ENCODE peak calls at places on chromosomes 1 and 21, in ten cellular contexts. B is islet precursor cell; L is GM13976; D is naive thymus-derived CD8-positive, alpha-beta T cell; O is activated T-cell treated with anti-CD3 and anti-CD28 coated beads for 24 hours; A is NCI-H446 treated with DMSO at 0.1 percent for 48 hours; N is cerebellum; Y is fibroblast of gingiva; T is Caki2; R is left colon. X is an unnamed sample.

GRCh38 chr1:52771384-52771783 is 45.1 kb downstream of the ZYG11B start:
- DNase-seq in B (no peak), L (no peak), D (no peak), O (no peak), A (no peak), N (no peak), Y (no peak), T (no peak), R (no peak), X (no peak)

GRCh38 chr21:42093991-42094417 is 22.9 kb downstream of the UMODL1 start:
- DNase-seq in B (peak; percentile 76), L (no peak), D (no peak), O (no peak), A (peak; percentile 98), N (peak; percentile 93), Y (peak; percentile 82), T (peak; percentile 96), R (no peak), X (no peak)

GRCh38 chr1:109643385-109644230 is 12.3 kb upstream of the GSTM4 start:
- DNase-seq in B (peak; percentile 90), L (peak; percentile 90), D (peak; percentile 81), O (peak; percentile 81), A (peak; percentile 32), N (peak; percentile 57), Y (peak; percentile 45), T (no peak), R (peak; percentile 78), X (peak; percentile 96)

GRCh38 chr1:208581252-208581651 is 337.1 kb upstream of the PLXNA2 start:
- DNase-seq in B (no peak), L (no peak), D (no peak), O (no peak), A (no peak), N (peak; percentile 17), Y (no peak), T (no peak), R (no peak), X (no peak)

GRCh38 chr1:177912991-177913390 is 56.9 kb downstream of the SEC16B start:
- DNase-seq in B (no peak), L (no peak), D (no peak), O (no peak), A (no peak), N (no peak), Y (no peak), T (no peak), R (peak; percentile 71), X (no peak)

GRCh38 chr1:150976879-150977694 is 2.5 kb upstream of the CERS2 start:
- DNase-seq in B (peak; percentile 87), L (no peak), D (peak; percentile 62), O (peak; percentile 61), A (no peak), N (no peak), Y (peak; percentile 69), T (peak; percentile 90), R (peak; percentile 94), X (peak; percentile 97)

GRCh38 chr1:168422203-168422848 is 121.5 kb downstream of the XCL2 start:
- DNase-seq in B (no peak), L (no peak), D (no peak), O (no peak), A (no peak), N (no peak), Y (no peak), T (no peak), R (no peak), X (no peak)

GRCh38 chr1:234781241-234782056 is 171.5 kb upstream of the IRF2BP2 start:
- DNase-seq in B (peak; percentile 58), L (no peak), D (no peak), O (no peak), A (no peak), N (no peak), Y (peak; percentile 32), T (no peak), R (no peak), X (no peak)

GRCh38 chr21:31663584-31664249 is 4.2 kb downstream of the SOD1 start:
- DNase-seq in B (no peak), L (no peak), D (no peak), O (no peak), A (no peak), N (no peak), Y (no peak), T (no peak), R (no peak), X (no peak)

GRCh38 chr1:10671551-10672375 is 124.7 kb downstream of the CASZ1 start:
- DNase-seq in B (no peak), L (no peak), D (no peak), O (no peak), A (no peak), N (no peak), Y (no peak), T (no peak), R (no peak), X (no peak)

GRCh38 chr1:209609403-209610377 is 26.2 kb downstream of the CAMK1G start:
- DNase-seq in B (no peak), L (no peak), D (no peak), O (no peak), A (no peak), N (no peak), Y (no peak), T (no peak), R (no peak), X (no peak)

GRCh38 chr1:151715726-151716404 is 738 bp downstream of the CELF3 start:
- DNase-seq in B (peak; percentile 57), L (no peak), D (no peak), O (no peak), A (peak; percentile 13), N (peak; percentile 49), Y (no peak), T (no peak), R (no peak), X (no peak)

GRCh38 chr1:1921459-1921862 is 2.4 kb upstream of the TMEM52 start:
- DNase-seq in B (no peak), L (no peak), D (no peak), O (no peak), A (no peak), N (no peak), Y (no peak), T (no peak), R (peak; percentile 28), X (peak; percentile 82)

GRCh38 chr1:233025156-233025555 is 74.7 kb downstream of the NTPCR start:
- DNase-seq in B (peak; percentile 90), L (peak; percentile 42), D (peak; percentile 7), O (no peak), A (no peak), N (no peak), Y (peak; percentile 36), T (no peak), R (peak; percentile 60), X (no peak)

X was measured in spleen.